ENCODE peak calls at places on chromosomes 4 and X, in four cellular contexts. B is left ventricle myocardium inferior, D is lower lobe of right lung, O is DND-41. G is an unnamed sample.
A peak's percentile ranks its signal among the peaks of the same experiment; 100 is the strongest.

GRCh38 chr4:128394778-128395177 is 107.2 kb upstream of the PGRMC2 start:
- DNase-seq in B (no peak), D (no peak), O (no peak), G (no peak)

GRCh38 chrX:81556880-81557279 is 355.0 kb downstream of the SH3BGRL start:
- DNase-seq in B (no peak), D (no peak), O (no peak), G (no peak)

GRCh38 chr4:141077611-141078225 is 55.6 kb downstream of the RNF150 start:
- DNase-seq in B (peak; percentile 25), D (no peak), O (no peak), G (no peak)

GRCh38 chrX:47623540-47624027 is 3.9 kb upstream of the SYN1 start:
- DNase-seq in B (peak; percentile 29), D (peak; percentile 54), O (peak; percentile 78), G (no peak)

GRCh38 chrX:137549073-137549472 is 16.9 kb upstream of the ZIC3 start:
- DNase-seq in B (no peak), D (no peak), O (no peak), G (no peak)

GRCh38 chrX:153765138-153766079 is 1.4 kb downstream of the PLXNB3 start:
- DNase-seq in B (no peak), D (peak; percentile 32), O (no peak), G (no peak)

GRCh38 chrX:40006025-40007017 is 91.4 kb downstream of the BCOR start:
- DNase-seq in B (peak; percentile 56), D (peak; percentile 54), O (peak; percentile 20), G (no peak)

GRCh38 chrX:123422875-123423274 is 238.8 kb downstream of the GRIA3 start:
- DNase-seq in B (no peak), D (no peak), O (no peak), G (no peak)

GRCh38 chr4:16205298-16206164 is 20.7 kb downstream of the TAPT1 start:
- DNase-seq in B (no peak), D (no peak), O (no peak), G (no peak)

GRCh38 chr4:85717366-85717765 is 242.4 kb downstream of the ARHGAP24 start:
- DNase-seq in B (no peak), D (no peak), O (no peak), G (peak; percentile 49)

GRCh38 chr4:94341468-94341867 is 1.2 kb downstream of the HPGDS start:
- DNase-seq in B (no peak), D (no peak), O (no peak), G (no peak)

GRCh38 chr4:101921370-101921769 is 130.8 kb downstream of the BANK1 start:
- DNase-seq in B (no peak), D (no peak), O (no peak), G (no peak)

GRCh38 chr4:153204247-153205027 is at the start of gene TRIM2:
- DNase-seq in B (peak; percentile 68), D (peak; percentile 72), O (no peak), G (no peak)

GRCh38 chr4:143023519-143023918 is 161.2 kb upstream of the USP38 start:
- DNase-seq in B (no peak), D (no peak), O (no peak), G (no peak)

GRCh38 chrX:97685753-97686152 is 802.0 kb downstream of the RPA4 start:
- DNase-seq in B (no peak), D (no peak), O (peak; percentile 24), G (no peak)

GRCh38 chr4:124936427-124936826 is 223.9 kb upstream of the ANKRD50 start:
- DNase-seq in B (peak; percentile 55), D (peak; percentile 49), O (no peak), G (no peak)

GRCh38 chrX:20139966-20140365 is 1.7 kb downstream of the EIF1AX start:
- DNase-seq in B (no peak), D (no peak), O (no peak), G (peak; percentile 39)

GRCh38 chr4:128604204-128604603 is 205.3 kb upstream of the JADE1 start:
- DNase-seq in B (no peak), D (no peak), O (no peak), G (no peak)

GRCh38 chrX:15447985-15448639 is 45.0 kb downstream of the PIR start:
- DNase-seq in B (no peak), D (no peak), O (no peak), G (no peak)

GRCh38 chr4:147741190-147741788 is 9.4 kb downstream of the ARHGAP10 start:
- DNase-seq in B (no peak), D (no peak), O (no peak), G (no peak)

GRCh38 chrX:154321152-154321551 is 25.6 kb downstream of the TKTL1 start:
- DNase-seq in B (no peak), D (no peak), O (no peak), G (no peak)

GRCh38 chrX:1525583-1526355 is 11.2 kb downstream of the P2RY8 start:
- DNase-seq in B (no peak), D (no peak), O (no peak), G (no peak)

GRCh38 chr4:143186634-143187033 is 1.9 kb downstream of the USP38 start:
- DNase-seq in B (no peak), D (no peak), O (no peak), G (no peak)

GRCh38 chr4:147362868-147363440 is 117.9 kb upstream of the EDNRA start:
- DNase-seq in B (peak; percentile 80), D (peak; percentile 61), O (no peak), G (no peak)

GRCh38 chr4:53767503-53767902 is 176.2 kb upstream of the LNX1 start:
- DNase-seq in B (no peak), D (no peak), O (no peak), G (peak; percentile 88)

GRCh38 chr4:151472711-151473110 is 63.7 kb downstream of the FHIP1A start:
- DNase-seq in B (no peak), D (no peak), O (no peak), G (no peak)

GRCh38 chrX:12771445-12772069 is 19.7 kb upstream of the PRPS2 start:
- DNase-seq in B (peak; percentile 22), D (peak; percentile 78), O (peak; percentile 11), G (no peak)

GRCh38 chr4:155603360-155603891 is 63.2 kb upstream of the GUCY1A1 start:
- DNase-seq in B (no peak), D (no peak), O (no peak), G (no peak)

GRCh38 chr4:88661724-88662123 is 35.9 kb downstream of the NAP1L5 start:
- DNase-seq in B (no peak), D (no peak), O (no peak), G (peak; percentile 71)

GRCh38 chr4:112058433-112058832 is 86.8 kb upstream of the FAM241A start:
- DNase-seq in B (no peak), D (no peak), O (no peak), G (no peak)

GRCh38 chr4:112057479-112057878 is 87.8 kb upstream of the FAM241A start:
- DNase-seq in B (no peak), D (no peak), O (no peak), G (no peak)

GRCh38 chr4:112061418-112061817 is 83.8 kb upstream of the FAM241A start:
- DNase-seq in B (no peak), D (no peak), O (no peak), G (no peak)

GRCh38 chr4:112063260-112063659 is 82.0 kb upstream of the FAM241A start:
- DNase-seq in B (no peak), D (no peak), O (no peak), G (no peak)

DNA sequence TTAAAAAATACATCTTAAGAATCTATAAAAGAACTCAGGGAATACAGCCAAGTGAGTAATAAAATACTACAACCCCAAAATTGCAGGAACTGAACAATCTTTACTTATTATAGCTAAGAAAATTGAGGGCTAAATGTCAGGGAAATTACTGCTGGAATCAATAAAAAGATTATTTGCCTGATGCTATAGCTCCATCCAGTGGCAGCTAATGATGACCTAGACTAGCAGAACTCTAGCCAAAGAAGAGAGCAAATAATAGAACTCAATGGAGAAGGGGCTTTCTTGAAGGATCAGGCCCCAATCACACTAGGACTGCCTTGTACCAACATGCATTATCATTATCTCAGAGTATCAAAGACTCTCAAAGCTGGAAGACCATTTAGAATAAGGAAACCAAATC is 85.0 kb upstream of the FAM241A start:
- DNase-seq in B (no peak), D (no peak), O (no peak), G (no peak)
- TF ChIP-seq CTCF in B (peak; percentile 24), D (no peak), O (peak; percentile 43), G (peak; percentile 61)

GRCh38 chrX:56228914-56229313 is 3.2 kb upstream of the KLF8 start:
- DNase-seq in B (no peak), D (no peak), O (no peak), G (no peak)

GRCh38 chrX:56232221-56233082 is at the start of gene KLF8:
- DNase-seq in B (peak; percentile 46), D (peak; percentile 69), O (no peak), G (no peak)

GRCh38 chrX:56231706-56232105 is 450 bp upstream of the KLF8 start:
- DNase-seq in B (no peak), D (no peak), O (no peak), G (no peak)

GRCh38 chrX:56233100-56233499 is 944 bp downstream of the KLF8 start:
- DNase-seq in B (no peak), D (no peak), O (no peak), G (no peak)

GRCh38 chrX:56233682-56234081 is 1.5 kb downstream of the KLF8 start:
- DNase-seq in B (peak; percentile 37), D (peak; percentile 76), O (no peak), G (peak; percentile 6)
- H3K4me3 ChIP-seq in B (peak overlapping the region; percentile 68), D (peak overlapping the region; percentile 63), O (no peak overlapping the region), G (no peak overlapping the region)

GRCh38 chr4:119626420-119626819 is 2.2 kb downstream of the PDE5A start:
- DNase-seq in B (no peak), D (no peak), O (no peak), G (no peak)
- H3K27me3 ChIP-seq in B (no peaks in the 10 kb centered on the region), D (no peaks in the 10 kb centered on the region), O (no peaks in the 10 kb centered on the region), G (no peaks in the 10 kb centered on the region)

GRCh38 chr4:44674471-44674870 is 3.7 kb upstream of the GUF1 start:
- DNase-seq in B (no peak), D (no peak), O (no peak), G (no peak)
- TF ChIP-seq CTCF in B (no peak), D (no peak), O (peak; percentile 24), G (no peak)

DNA sequence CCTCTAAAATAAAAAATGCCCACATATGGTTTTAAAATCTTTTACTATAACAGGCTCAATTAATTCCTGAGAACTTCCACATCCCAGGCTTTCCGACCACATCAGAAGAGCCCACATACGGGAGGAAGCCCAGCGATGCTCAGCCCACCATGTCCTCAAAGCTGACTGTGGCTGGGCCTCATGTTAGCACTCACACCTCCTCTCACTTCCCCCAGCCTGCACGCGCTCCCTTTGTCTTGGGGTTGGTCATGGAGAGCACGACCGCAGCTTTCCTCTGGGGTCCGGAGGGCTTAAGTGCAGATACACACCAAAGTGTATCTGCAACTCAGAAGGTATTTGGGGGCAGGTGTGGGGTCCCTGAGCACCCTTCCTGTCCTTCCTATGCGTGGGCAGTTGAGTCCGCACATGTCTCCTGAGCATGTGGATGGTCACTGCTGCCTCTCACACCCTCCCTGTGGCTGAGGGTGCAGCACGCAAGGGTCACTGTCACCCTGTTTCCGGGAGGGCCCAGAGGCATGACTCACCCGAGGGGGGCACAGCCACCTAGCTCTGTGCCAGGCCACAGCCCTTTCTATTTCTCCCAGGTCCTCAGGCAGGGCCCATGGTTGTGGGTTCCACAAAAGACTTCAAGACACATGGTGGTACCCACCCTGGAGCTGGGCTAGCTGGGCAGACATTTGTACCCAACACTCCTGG is 21.2 kb downstream of the WDR1 start:
- DNase-seq in B (no peak), D (no peak), O (no peak), G (no peak)
- H3K4me3 ChIP-seq in B (no peak overlapping the region), D (no peak overlapping the region), O (no peak overlapping the region), G (no peak overlapping the region)

GRCh38 chr4:41896648-41897047 is 38.6 kb upstream of the TMEM33 start:
- DNase-seq in B (no peak), D (no peak), O (no peak), G (no peak)
- H3K27me3 ChIP-seq in B (peaks cover 44% of the 10 kb centered on the region), D (no peaks in the 10 kb centered on the region), O (no peaks in the 10 kb centered on the region), G (peaks cover 7% of the 10 kb centered on the region)

G was measured in BJ.